ENCODE peak calls at places on chromosomes 5 and 9, in ten cellular contexts. N is RWPE2; T is fibroblast of lung; F is naive thymus-derived CD8-positive, alpha-beta T cell; O is upper lobe of left lung; E is RWPE1; Q is neural crest cell; P is HuH-7; C is glomerular endothelial cell; X is GM06990. I is an unnamed sample.

GRCh38 chr5:162817381-162817780 is 620.0 kb upstream of the CCNG1 start:
- DNase-seq in N (no peak), T (no peak), F (no peak), O (no peak), E (no peak), Q (no peak), P (no peak), C (no peak), X (no peak), I (no peak)

GRCh38 chr9:26170224-26170623 is 492.0 kb upstream of the TUSC1 start:
- DNase-seq in N (no peak), T (no peak), F (no peak), O (no peak), E (no peak), Q (no peak), P (no peak), C (no peak), X (no peak), I (no peak)

GRCh38 chr9:70053864-70054263 is 10.2 kb downstream of the MAMDC2 start:
- DNase-seq in N (peak; percentile 68), T (no peak), F (no peak), O (no peak), E (peak; percentile 89), Q (no peak), P (no peak), C (peak; percentile 47), X (no peak), I (peak; percentile 70)

GRCh38 chr5:127416896-127417295 is 100.5 kb upstream of the PRRC1 start:
- DNase-seq in N (no peak), T (no peak), F (no peak), O (no peak), E (no peak), Q (no peak), P (no peak), C (no peak), X (no peak), I (no peak)

GRCh38 chr9:126860077-126860756 is at the start of gene ZBTB34:
- DNase-seq in N (no peak), T (peak; percentile 38), F (peak; percentile 76), O (peak; percentile 94), E (peak; percentile 73), Q (peak; percentile 78), P (peak; percentile 66), C (no peak), X (peak; percentile 79), I (peak; percentile 73)

GRCh38 chr5:73387630-73388370 is 60.8 kb downstream of the FOXD1 start:
- DNase-seq in N (no peak), T (peak; percentile 47), F (peak; percentile 25), O (no peak), E (no peak), Q (no peak), P (no peak), C (no peak), X (peak; percentile 44), I (peak; percentile 2)

GRCh38 chr9:99907208-99907532 is 716 bp downstream of the STX17 start:
- DNase-seq in N (no peak), T (peak; percentile 4), F (no peak), O (no peak), E (no peak), Q (no peak), P (no peak), C (no peak), X (no peak), I (no peak)

GRCh38 chr9:135105211-135105745 is 17.8 kb downstream of the OLFM1 start:
- DNase-seq in N (no peak), T (no peak), F (no peak), O (no peak), E (no peak), Q (no peak), P (no peak), C (no peak), X (no peak), I (no peak)

GRCh38 chr5:123359454-123359853 is 63.7 kb downstream of the CEP120 start:
- DNase-seq in N (no peak), T (no peak), F (no peak), O (no peak), E (no peak), Q (no peak), P (no peak), C (no peak), X (no peak), I (no peak)

GRCh38 chr9:126809068-126809467 is 4.2 kb downstream of the ZBTB43 start:
- DNase-seq in N (no peak), T (peak; percentile 47), F (no peak), O (no peak), E (peak; percentile 64), Q (no peak), P (no peak), C (no peak), X (no peak), I (no peak)

GRCh38 chr9:129590466-129590865 is 30.4 kb downstream of the C9orf50 start:
- DNase-seq in N (no peak), T (no peak), F (no peak), O (no peak), E (no peak), Q (no peak), P (no peak), C (no peak), X (no peak), I (no peak)

GRCh38 chr5:112718344-112718743 is 19.3 kb upstream of the APC start:
- DNase-seq in N (no peak), T (no peak), F (no peak), O (no peak), E (no peak), Q (no peak), P (no peak), C (no peak), X (no peak), I (no peak)

GRCh38 chr5:116440329-116440895 is 134.2 kb downstream of the SEMA6A start:
- DNase-seq in N (no peak), T (no peak), F (no peak), O (no peak), E (no peak), Q (no peak), P (no peak), C (no peak), X (no peak), I (no peak)

GRCh38 chr5:157464518-157465171 is 4.6 kb downstream of the NIPAL4 start:
- DNase-seq in N (peak; percentile 87), T (peak; percentile 89), F (no peak), O (no peak), E (peak; percentile 98), Q (no peak), P (no peak), C (no peak), X (peak; percentile 52), I (peak; percentile 12)

GRCh38 chr9:130927995-130928900 is 10.8 kb downstream of the FIBCD1 start:
- DNase-seq in N (peak; percentile 88), T (peak; percentile 62), F (no peak), O (peak; percentile 89), E (peak; percentile 96), Q (no peak), P (no peak), C (no peak), X (peak; percentile 67), I (no peak)

I was measured in GDM1.